ENCODE peak calls at places on chromosome 14, in nine cellular contexts. One of them, this sample, is unnamed.

GRCh38 chr14:29262979-29263378 is 496.4 kb downstream of the FOXG1 start:
- DNase-seq in CD8-positive, alpha-beta T cell: no peak
- DNase-seq in ELR: peak; percentile 68
- DNase-seq in stimulated activated CD4-positive, alpha-beta T cell treated with anti-CD3 and anti-CD28 coated beads, Interleukin-4, amount 100 ng/mL, for 48 hours: no peak
- DNase-seq in MV-4-11: no peak
- DNase-seq in body of pancreas: no peak
- DNase-seq in GM23248: peak; percentile 32
- DNase-seq in C1 segment of cervical spinal cord: no peak
- DNase-seq in left ventricle myocardium inferior: no peak
- DNase-seq in this sample: no peak

GRCh38 chr14:80206351-80206750 is 5.0 kb downstream of the DIO2 start:
- DNase-seq in GM23248: no peak
- DNase-seq in ELR: no peak
- DNase-seq in stimulated activated CD4-positive, alpha-beta T cell treated with anti-CD3 and anti-CD28 coated beads, Interleukin-4, amount 100 ng/mL, for 48 hours: no peak
- DNase-seq in CD8-positive, alpha-beta T cell: no peak
- DNase-seq in C1 segment of cervical spinal cord: no peak
- DNase-seq in left ventricle myocardium inferior: no peak
- DNase-seq in MV-4-11: no peak
- DNase-seq in body of pancreas: no peak
- DNase-seq in this sample: no peak

GRCh38 chr14:104665092-104665662 is 24.2 kb upstream of the INF2 start:
- DNase-seq in C1 segment of cervical spinal cord: no peak
- DNase-seq in MV-4-11: no peak
- DNase-seq in CD8-positive, alpha-beta T cell: no peak
- DNase-seq in left ventricle myocardium inferior: no peak
- DNase-seq in GM23248: peak; percentile 16
- DNase-seq in stimulated activated CD4-positive, alpha-beta T cell treated with anti-CD3 and anti-CD28 coated beads, Interleukin-4, amount 100 ng/mL, for 48 hours: no peak
- DNase-seq in body of pancreas: no peak
- DNase-seq in ELR: peak; percentile 37
- DNase-seq in this sample: no peak

GRCh38 chr14:106846218-106846617 is 1319.8 kb downstream of the TMEM121 start:
- DNase-seq in CD8-positive, alpha-beta T cell: no peak
- DNase-seq in C1 segment of cervical spinal cord: no peak
- DNase-seq in left ventricle myocardium inferior: no peak
- DNase-seq in ELR: no peak
- DNase-seq in body of pancreas: no peak
- DNase-seq in stimulated activated CD4-positive, alpha-beta T cell treated with anti-CD3 and anti-CD28 coated beads, Interleukin-4, amount 100 ng/mL, for 48 hours: no peak
- DNase-seq in MV-4-11: no peak
- DNase-seq in GM23248: no peak
- DNase-seq in this sample: no peak

GRCh38 chr14:36066636-36067035 is 109.9 kb downstream of the PTCSC3 start:
- DNase-seq in left ventricle myocardium inferior: no peak
- DNase-seq in MV-4-11: no peak
- DNase-seq in body of pancreas: no peak
- DNase-seq in stimulated activated CD4-positive, alpha-beta T cell treated with anti-CD3 and anti-CD28 coated beads, Interleukin-4, amount 100 ng/mL, for 48 hours: no peak
- DNase-seq in CD8-positive, alpha-beta T cell: no peak
- DNase-seq in GM23248: peak; percentile 18
- DNase-seq in ELR: peak; percentile 16
- DNase-seq in C1 segment of cervical spinal cord: no peak
- DNase-seq in this sample: no peak

GRCh38 chr14:68402525-68403101 is 390.3 kb downstream of the ZFP36L1 start:
- DNase-seq in C1 segment of cervical spinal cord: no peak
- DNase-seq in GM23248: no peak
- DNase-seq in MV-4-11: no peak
- DNase-seq in CD8-positive, alpha-beta T cell: no peak
- DNase-seq in stimulated activated CD4-positive, alpha-beta T cell treated with anti-CD3 and anti-CD28 coated beads, Interleukin-4, amount 100 ng/mL, for 48 hours: no peak
- DNase-seq in body of pancreas: no peak
- DNase-seq in ELR: no peak
- DNase-seq in left ventricle myocardium inferior: no peak
- DNase-seq in this sample: no peak

GRCh38 chr14:77707355-77707723 is 484 bp downstream of the ALKBH1 start:
- DNase-seq in GM23248: peak; percentile 82
- DNase-seq in body of pancreas: no peak
- DNase-seq in C1 segment of cervical spinal cord: peak; percentile 38
- DNase-seq in ELR: peak; percentile 57
- DNase-seq in MV-4-11: peak; percentile 25
- DNase-seq in left ventricle myocardium inferior: no peak
- DNase-seq in stimulated activated CD4-positive, alpha-beta T cell treated with anti-CD3 and anti-CD28 coated beads, Interleukin-4, amount 100 ng/mL, for 48 hours: no peak
- DNase-seq in CD8-positive, alpha-beta T cell: no peak
- DNase-seq in this sample: peak; percentile 40

GRCh38 chr14:93977790-93978581 is 1.6 kb upstream of the ASB2 start:
- DNase-seq in stimulated activated CD4-positive, alpha-beta T cell treated with anti-CD3 and anti-CD28 coated beads, Interleukin-4, amount 100 ng/mL, for 48 hours: peak; percentile 55
- DNase-seq in CD8-positive, alpha-beta T cell: peak; percentile 81
- DNase-seq in C1 segment of cervical spinal cord: no peak
- DNase-seq in MV-4-11: no peak
- DNase-seq in ELR: no peak
- DNase-seq in left ventricle myocardium inferior: no peak
- DNase-seq in GM23248: no peak
- DNase-seq in body of pancreas: no peak
- DNase-seq in this sample: peak; percentile 50

GRCh38 chr14:56422703-56423213 is 156.8 kb upstream of the TMEM260 start:
- DNase-seq in body of pancreas: peak; percentile 75
- DNase-seq in left ventricle myocardium inferior: peak; percentile 24
- DNase-seq in MV-4-11: peak; percentile 42
- DNase-seq in stimulated activated CD4-positive, alpha-beta T cell treated with anti-CD3 and anti-CD28 coated beads, Interleukin-4, amount 100 ng/mL, for 48 hours: no peak
- DNase-seq in GM23248: peak; percentile 79
- DNase-seq in C1 segment of cervical spinal cord: no peak
- DNase-seq in CD8-positive, alpha-beta T cell: no peak
- DNase-seq in ELR: peak; percentile 48
- DNase-seq in this sample: no peak

GRCh38 chr14:71410578-71411279 is 503.5 kb downstream of the PCNX1 start:
- DNase-seq in MV-4-11: no peak
- DNase-seq in GM23248: no peak
- DNase-seq in CD8-positive, alpha-beta T cell: no peak
- DNase-seq in ELR: no peak
- DNase-seq in stimulated activated CD4-positive, alpha-beta T cell treated with anti-CD3 and anti-CD28 coated beads, Interleukin-4, amount 100 ng/mL, for 48 hours: no peak
- DNase-seq in left ventricle myocardium inferior: no peak
- DNase-seq in body of pancreas: no peak
- DNase-seq in C1 segment of cervical spinal cord: no peak
- DNase-seq in this sample: no peak

GRCh38 chr14:94171208-94171607 is 2.9 kb upstream of the PPP4R4 start:
- DNase-seq in left ventricle myocardium inferior: no peak
- DNase-seq in MV-4-11: no peak
- DNase-seq in CD8-positive, alpha-beta T cell: no peak
- DNase-seq in GM23248: peak; percentile 71
- DNase-seq in C1 segment of cervical spinal cord: no peak
- DNase-seq in ELR: peak; percentile 71
- DNase-seq in stimulated activated CD4-positive, alpha-beta T cell treated with anti-CD3 and anti-CD28 coated beads, Interleukin-4, amount 100 ng/mL, for 48 hours: no peak
- DNase-seq in body of pancreas: no peak
- DNase-seq in this sample: no peak

GRCh38 chr14:104981699-104982541 is 3.7 kb upstream of the CLBA1 start:
- DNase-seq in left ventricle myocardium inferior: no peak
- DNase-seq in ELR: no peak
- DNase-seq in MV-4-11: peak; percentile 6
- DNase-seq in C1 segment of cervical spinal cord: no peak
- DNase-seq in body of pancreas: no peak
- DNase-seq in GM23248: no peak
- DNase-seq in stimulated activated CD4-positive, alpha-beta T cell treated with anti-CD3 and anti-CD28 coated beads, Interleukin-4, amount 100 ng/mL, for 48 hours: no peak
- DNase-seq in CD8-positive, alpha-beta T cell: no peak
- DNase-seq in this sample: no peak

GRCh38 chr14:41446008-41446407 is 160.7 kb upstream of the LRFN5 start:
- DNase-seq in left ventricle myocardium inferior: no peak
- DNase-seq in body of pancreas: no peak
- DNase-seq in CD8-positive, alpha-beta T cell: no peak
- DNase-seq in GM23248: no peak
- DNase-seq in MV-4-11: no peak
- DNase-seq in stimulated activated CD4-positive, alpha-beta T cell treated with anti-CD3 and anti-CD28 coated beads, Interleukin-4, amount 100 ng/mL, for 48 hours: no peak
- DNase-seq in C1 segment of cervical spinal cord: no peak
- DNase-seq in ELR: no peak
- DNase-seq in this sample: no peak

GRCh38 chr14:36293824-36294223 is 26.6 kb downstream of the MBIP start:
- DNase-seq in CD8-positive, alpha-beta T cell: no peak
- DNase-seq in stimulated activated CD4-positive, alpha-beta T cell treated with anti-CD3 and anti-CD28 coated beads, Interleukin-4, amount 100 ng/mL, for 48 hours: no peak
- DNase-seq in MV-4-11: peak; percentile 84
- DNase-seq in left ventricle myocardium inferior: no peak
- DNase-seq in C1 segment of cervical spinal cord: no peak
- DNase-seq in ELR: peak; percentile 24
- DNase-seq in GM23248: peak; percentile 85
- DNase-seq in body of pancreas: no peak
- DNase-seq in this sample: no peak

This sample was measured in CD4-positive, CD25-positive, alpha-beta regulatory T cell.